ENCODE peak calls at places on chromosome 1, in four cellular contexts. E is cardiac fibroblast, Z is fibroblast of villous mesenchyme, H is fibroblast of lung. F is an unnamed sample.

GRCh38 chr1:28573564-28573963 is 18.5 kb upstream of the RAB42 start:
- DNase-seq in E (no peak), H (no peak), Z (no peak), F (no peak)

GRCh38 chr1:112808861-112809684 is 93.9 kb upstream of the PPM1J start:
- DNase-seq in E (peak), H (peak), Z (peak), F (peak)

GRCh38 chr1:156359973-156360372 is 9.0 kb upstream of the RHBG start:
- DNase-seq in E (peak), H (peak), Z (peak), F (peak)

GRCh38 chr1:231396643-231397042 is 25.4 kb downstream of the EGLN1 start:
- DNase-seq in H (no peak), E (no peak), Z (no peak), F (no peak)

GRCh38 chr1:26038477-26038876 is 7.4 kb downstream of the SLC30A2 start:
- DNase-seq in E (no peak), H (no peak), Z (no peak), F (no peak)

GRCh38 chr1:111833334-111833733 is 77.6 kb downstream of the DDX20 start:
- DNase-seq in Z (peak), H (peak), E (peak), F (peak)

GRCh38 chr1:8873506-8874229 is 4.8 kb downstream of the ENO1 start:
- DNase-seq in H (peak), Z (peak), E (peak), F (peak)

GRCh38 chr1:247007511-247008405 is at the start of gene ZNF695:
- DNase-seq in E (peak), Z (peak), H (peak), F (peak)

GRCh38 chr1:153339802-153340201 is 8.8 kb downstream of the PGLYRP4 start:
- DNase-seq in E (no peak), Z (no peak), H (no peak), F (no peak)

GRCh38 chr1:199723557-199723956 is 304.0 kb upstream of the NR5A2 start:
- DNase-seq in E (peak), Z (peak), H (peak), F (peak)

GRCh38 chr1:115642168-115643072 is 650 bp downstream of the VANGL1 start:
- DNase-seq in E (peak), H (peak), Z (peak), F (peak)

GRCh38 chr1:33049381-33049780 is 12.7 kb upstream of the AK2 start:
- DNase-seq in E (no peak), H (peak), Z (no peak), F (no peak)

GRCh38 chr1:17120962-17121837 is 1.9 kb upstream of the PADI2 start:
- DNase-seq in Z (peak), E (peak), H (peak), F (peak)

GRCh38 chr1:80668370-80668769 is 1132.4 kb upstream of the ADGRL2 start:
- DNase-seq in H (no peak), E (no peak), Z (no peak), F (no peak)

GRCh38 chr1:180167021-180167701 is 12.5 kb downstream of the QSOX1 start:
- DNase-seq in Z (no peak), H (no peak), E (peak), F (peak)

GRCh38 chr1:109793486-109794318 is 30.0 kb upstream of the EPS8L3 start:
- DNase-seq in E (peak), Z (peak), H (peak), F (peak)

GRCh38 chr1:12076425-12077005 is 13.4 kb downstream of the TNFRSF8 start:
- DNase-seq in Z (no peak), H (no peak), E (peak), F (no peak)
- TF ChIP-seq CTCF in Z (no peak), H (no peak), E (no peak), F (no peak)

GRCh38 chr1:45305231-45305630 is 21.5 kb upstream of the HPDL start:
- DNase-seq in E (no peak), H (no peak), Z (no peak), F (no peak)

GRCh38 chr1:45302505-45303331 is 24.0 kb upstream of the HPDL start:
- DNase-seq in E (no peak), Z (no peak), H (no peak), F (no peak)

GRCh38 chr1:45303582-45304310 is 22.9 kb upstream of the HPDL start:
- DNase-seq in E (peak), H (peak), Z (peak), F (peak)

GRCh38 chr1:45306319-45306718 is 20.4 kb upstream of the HPDL start:
- DNase-seq in Z (no peak), H (peak), E (no peak), F (peak)

DNA sequence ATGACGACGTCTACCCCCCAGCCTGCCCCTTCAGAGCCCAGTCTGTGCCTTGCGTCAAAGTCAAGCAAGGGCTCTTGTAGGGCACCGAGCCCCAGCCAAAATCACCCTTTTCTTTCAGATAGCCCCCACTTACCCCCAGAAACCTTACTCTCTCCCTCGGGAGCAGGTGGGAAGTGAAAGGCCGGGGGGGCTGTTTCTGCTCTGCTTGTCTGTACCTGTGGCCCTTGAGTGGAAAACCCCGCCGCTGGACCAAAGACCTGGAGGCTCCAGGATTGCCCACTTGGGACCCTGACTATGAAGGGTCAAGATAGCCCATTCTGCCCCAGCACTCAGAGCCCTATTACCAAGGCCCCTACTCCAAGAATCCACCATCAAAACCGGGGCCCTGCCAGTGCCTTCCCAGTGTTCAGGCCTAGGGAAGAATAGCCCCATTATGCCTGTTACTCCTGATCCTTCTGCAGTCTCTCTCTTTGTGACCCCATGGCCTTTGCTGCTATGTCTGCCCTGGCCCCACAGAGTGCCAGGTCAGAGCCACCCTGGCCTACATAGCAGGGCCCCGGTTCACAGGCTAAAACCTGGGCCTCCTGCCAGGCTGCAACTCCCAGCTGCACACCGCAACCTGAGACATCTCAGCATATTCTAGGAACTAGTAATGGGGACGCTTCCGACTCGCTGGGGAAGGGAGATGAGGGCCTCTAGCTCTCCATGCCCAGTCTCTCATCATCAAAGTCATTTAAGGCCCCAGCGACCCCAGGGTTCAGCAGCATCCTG is 22.2 kb upstream of the HPDL start:
- DNase-seq in E (no peak), H (peak), Z (no peak), F (peak)
- H3K4me3 ChIP-seq in E (peak), H (peak), Z (peak), F (peak)

GRCh38 chr1:24390924-24391782 is 22.4 kb downstream of the STPG1 start:
- DNase-seq in Z (peak), E (peak), H (peak), F (peak)

GRCh38 chr1:24391882-24392603 is 21.5 kb downstream of the STPG1 start:
- DNase-seq in E (peak), Z (peak), H (peak), F (peak)

GRCh38 chr1:24393892-24394291 is 19.7 kb downstream of the STPG1 start:
- DNase-seq in Z (peak), E (peak), H (peak), F (no peak)

GRCh38 chr1:24392982-24393645 is 20.5 kb downstream of the STPG1 start:
- DNase-seq in H (no peak), Z (no peak), E (no peak), F (no peak)

DNA sequence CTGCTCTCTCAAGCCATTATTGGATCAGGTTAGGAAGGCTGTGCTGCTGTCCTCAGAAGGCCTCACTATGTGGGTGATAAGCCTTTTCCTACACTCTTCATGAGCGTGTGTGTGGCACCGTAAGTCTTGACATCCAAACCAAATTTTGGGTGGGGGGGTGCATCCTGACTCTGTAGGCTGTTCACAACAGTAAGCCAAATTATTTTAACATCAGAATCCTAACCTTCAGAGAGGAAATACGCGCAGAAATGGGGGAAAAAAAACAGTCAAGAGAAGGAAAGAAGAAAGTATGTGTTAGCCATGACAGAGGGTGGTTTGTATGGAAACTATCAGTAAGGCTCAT is 21.0 kb downstream of the STPG1 start:
- DNase-seq in Z (no peak), E (no peak), H (no peak), F (no peak)
- TF ChIP-seq CTCF in Z (no peak), E (no peak), H (no peak), F (no peak)

GRCh38 chr1:40784771-40785151 is 1.2 kb downstream of the KCNQ4 start:
- DNase-seq in H (no peak), Z (no peak), E (no peak), F (no peak)

GRCh38 chr1:40781614-40781971 is 2.0 kb upstream of the KCNQ4 start:
- DNase-seq in H (no peak), E (no peak), Z (no peak), F (no peak)

GRCh38 chr1:40782371-40782956 is 1.1 kb upstream of the KCNQ4 start:
- DNase-seq in Z (no peak), E (no peak), H (no peak), F (no peak)

GRCh38 chr1:40784141-40784770 is 669 bp downstream of the KCNQ4 start:
- DNase-seq in E (no peak), Z (no peak), H (no peak), F (no peak)

DNA sequence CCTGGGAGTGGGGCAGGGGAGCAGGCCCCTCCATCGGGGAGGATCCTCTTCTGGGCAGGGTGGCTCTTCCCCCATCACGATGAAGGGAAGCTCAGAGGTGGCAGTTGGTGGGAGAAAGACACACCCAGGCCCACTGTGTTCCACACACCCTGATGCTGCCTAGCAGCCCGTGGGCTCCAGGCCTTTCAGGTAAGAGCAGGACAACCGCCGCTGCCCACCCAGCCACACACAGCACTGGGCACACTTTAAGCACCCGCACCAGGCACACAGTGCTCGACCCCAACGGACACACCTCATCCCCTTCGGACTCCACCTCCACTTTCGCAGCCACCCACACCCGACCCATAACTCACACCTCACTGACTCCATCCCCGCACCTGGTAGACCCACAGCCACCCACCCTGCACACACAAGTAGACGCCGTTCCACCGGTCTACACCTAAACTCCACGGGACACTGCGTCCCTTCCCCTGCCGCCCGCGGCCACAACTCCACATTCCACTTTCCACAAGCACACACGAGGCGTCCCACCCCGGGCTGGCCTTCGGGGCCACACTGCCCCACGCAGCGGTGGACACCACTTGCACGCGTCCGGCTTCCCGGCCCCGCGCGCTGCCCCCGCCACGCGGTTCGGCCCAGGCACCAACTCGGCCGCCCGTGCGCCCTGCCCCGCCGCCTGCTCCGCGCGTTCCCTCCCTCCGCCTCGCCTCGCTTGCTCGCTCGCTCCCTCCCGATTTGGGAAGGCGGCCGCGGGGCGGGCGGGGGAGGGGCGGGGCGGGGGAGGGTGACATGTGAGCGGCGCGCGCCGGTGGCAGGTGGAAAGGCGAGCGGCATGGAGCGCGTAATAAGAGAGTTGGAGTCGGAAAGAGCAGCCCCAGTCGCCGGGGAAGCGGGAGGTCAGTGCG is at the start of gene KCNQ4:
- DNase-seq in Z (no peak), H (peak), E (no peak), F (no peak)
- H3K4me3 ChIP-seq in Z (peak), H (no peak), E (peak), F (peak)

GRCh38 chr1:170663441-170664282 is at the start of gene PRRX1:
- DNase-seq in Z (peak), E (peak), H (peak), F (no peak)

GRCh38 chr1:170665625-170666024 is 1.7 kb downstream of the PRRX1 start:
- DNase-seq in E (peak), Z (peak), H (peak), F (no peak)

GRCh38 chr1:170666661-170667060 is 2.7 kb downstream of the PRRX1 start:
- DNase-seq in E (no peak), H (no peak), Z (peak), F (no peak)

GRCh38 chr1:170664283-170664827 is 424 bp downstream of the PRRX1 start:
- DNase-seq in H (no peak), Z (peak), E (no peak), F (no peak)

GRCh38 chr1:170664828-170665617 is 1.1 kb downstream of the PRRX1 start:
- DNase-seq in E (peak), H (peak), Z (peak), F (no peak)
- TF ChIP-seq CTCF in E (peak), H (no peak), Z (peak), F (peak)

GRCh38 chr1:218211241-218211640 is 73.9 kb upstream of the RRP15 start:
- DNase-seq in E (peak), H (peak), Z (no peak), F (peak)

DNA sequence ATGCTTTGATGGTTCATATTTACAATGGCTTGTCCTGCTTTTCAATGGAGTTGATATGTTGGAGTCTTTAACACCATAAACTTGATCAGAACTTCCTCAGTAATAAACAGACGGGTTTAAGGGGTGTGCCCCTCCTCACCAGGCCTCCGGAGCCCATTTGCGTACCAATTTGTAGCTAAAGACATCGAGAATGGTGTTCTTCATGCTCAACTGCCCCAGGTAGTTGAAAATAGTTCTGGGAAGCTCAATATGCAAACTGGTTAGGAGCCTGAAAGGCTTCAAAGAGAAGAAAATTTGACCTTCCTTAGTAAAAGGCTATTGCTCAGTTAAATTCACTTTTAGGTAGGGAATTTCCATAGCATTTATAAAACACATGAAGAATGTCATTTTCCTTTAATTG is 68.1 kb upstream of the RRP15 start:
- DNase-seq in Z (no peak), E (no peak), H (no peak), F (no peak)
- H3K4me3 ChIP-seq in Z (no peak), E (no peak), H (no peak), F (no peak)

GRCh38 chr1:160768295-160768657 is 27.7 kb upstream of the LY9 start:
- DNase-seq in E (peak), Z (peak), H (no peak), F (peak)
- TF ChIP-seq CTCF in E (peak), Z (peak), H (peak), F (peak)

DNA sequence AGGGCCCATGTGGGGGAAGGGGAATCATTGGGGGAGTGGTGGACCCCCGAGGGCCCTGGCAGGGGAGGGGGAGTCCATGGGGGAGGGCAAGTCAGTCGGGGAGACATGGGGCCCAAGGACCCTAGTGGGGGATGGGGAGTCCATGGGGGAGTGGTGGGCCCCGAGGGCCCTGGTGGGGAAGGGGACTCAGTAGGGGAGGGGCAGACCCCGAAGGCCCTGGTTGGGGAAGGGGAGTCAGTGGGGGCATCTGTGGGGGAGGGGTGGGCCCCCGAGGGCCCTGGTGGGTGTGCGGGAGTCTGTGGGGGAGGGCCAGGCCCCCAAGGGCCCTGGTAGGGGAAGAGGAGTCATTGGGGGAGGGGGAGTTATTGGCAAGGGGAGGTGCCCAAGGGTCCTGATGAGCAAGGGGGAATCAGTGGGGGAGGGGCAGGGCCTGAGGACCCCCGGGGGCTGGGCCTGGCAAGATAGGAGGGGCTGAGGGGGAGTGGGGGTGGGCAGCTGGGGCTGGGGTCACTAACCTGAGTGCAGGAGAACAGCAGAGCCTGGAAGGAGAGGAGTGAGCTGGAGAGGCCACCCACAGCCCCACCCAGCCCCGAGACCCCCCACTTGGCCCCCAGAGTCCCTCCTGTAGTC is 2.1 kb downstream of the MXRA8 start:
- DNase-seq in Z (no peak), H (no peak), E (no peak), F (no peak)
- H3K4me3 ChIP-seq in Z (peak), H (peak), E (peak), F (peak)